ENCODE peak calls at places on chromosomes 13 and 19, in nine cellular contexts. One of them, this sample, is unnamed.
A peak's percentile ranks its signal among the peaks of the same experiment; 100 is the strongest.

GRCh38 chr19:39413269-39413902 is 917 bp downstream of the PLEKHG2 start:
- DNase-seq in IMR-90: peak; percentile 60
- DNase-seq in transverse colon: peak; percentile 58
- DNase-seq in Peyer's patch: peak; percentile 49
- DNase-seq in uterus: peak; percentile 82
- DNase-seq in ovary: peak; percentile 85
- DNase-seq in body of pancreas: peak; percentile 38
- DNase-seq in HCT116: no peak
- DNase-seq in esophagus muscularis mucosa: no peak
- DNase-seq in this sample: no peak

GRCh38 chr19:42421101-42421500 is 6.1 kb downstream of the LIPE start:
- DNase-seq in IMR-90: no peak
- DNase-seq in ovary: no peak
- DNase-seq in body of pancreas: no peak
- DNase-seq in Peyer's patch: no peak
- DNase-seq in HCT116: no peak
- DNase-seq in transverse colon: no peak
- DNase-seq in uterus: no peak
- DNase-seq in esophagus muscularis mucosa: no peak
- DNase-seq in this sample: no peak

GRCh38 chr13:50766043-50766442 is 77.4 kb downstream of the DLEU7 start:
- DNase-seq in Peyer's patch: no peak
- DNase-seq in ovary: no peak
- DNase-seq in esophagus muscularis mucosa: no peak
- DNase-seq in body of pancreas: no peak
- DNase-seq in IMR-90: no peak
- DNase-seq in HCT116: no peak
- DNase-seq in uterus: no peak
- DNase-seq in transverse colon: no peak
- DNase-seq in this sample: no peak

GRCh38 chr19:48325265-48325910 is at the start of gene EMP3:
- DNase-seq in IMR-90: peak; percentile 92
- DNase-seq in uterus: peak; percentile 88
- DNase-seq in esophagus muscularis mucosa: no peak
- DNase-seq in HCT116: peak; percentile 63
- DNase-seq in Peyer's patch: peak; percentile 83
- DNase-seq in transverse colon: peak; percentile 86
- DNase-seq in body of pancreas: peak; percentile 58
- DNase-seq in ovary: peak; percentile 88
- DNase-seq in this sample: no peak

GRCh38 chr13:28301839-28302238 is 163.5 kb downstream of the PAN3 start:
- DNase-seq in esophagus muscularis mucosa: no peak
- DNase-seq in uterus: no peak
- DNase-seq in transverse colon: no peak
- DNase-seq in Peyer's patch: no peak
- DNase-seq in IMR-90: no peak
- DNase-seq in ovary: no peak
- DNase-seq in HCT116: no peak
- DNase-seq in body of pancreas: no peak
- DNase-seq in this sample: no peak

GRCh38 chr13:67147257-67148218 is 82.6 kb downstream of the PCDH9 start:
- DNase-seq in ovary: no peak
- DNase-seq in esophagus muscularis mucosa: no peak
- DNase-seq in uterus: no peak
- DNase-seq in body of pancreas: no peak
- DNase-seq in transverse colon: no peak
- DNase-seq in IMR-90: peak; percentile 72
- DNase-seq in HCT116: no peak
- DNase-seq in Peyer's patch: no peak
- DNase-seq in this sample: no peak

GRCh38 chr13:51579676-51580075 is 4.6 kb upstream of the WDFY2 start:
- DNase-seq in IMR-90: no peak
- DNase-seq in esophagus muscularis mucosa: no peak
- DNase-seq in body of pancreas: no peak
- DNase-seq in uterus: no peak
- DNase-seq in Peyer's patch: no peak
- DNase-seq in ovary: no peak
- DNase-seq in HCT116: no peak
- DNase-seq in transverse colon: no peak
- DNase-seq in this sample: no peak

GRCh38 chr19:50495020-50495531 is 15.9 kb downstream of the JOSD2 start:
- DNase-seq in IMR-90: no peak
- DNase-seq in transverse colon: no peak
- DNase-seq in esophagus muscularis mucosa: no peak
- DNase-seq in HCT116: no peak
- DNase-seq in Peyer's patch: no peak
- DNase-seq in body of pancreas: no peak
- DNase-seq in uterus: no peak
- DNase-seq in ovary: no peak
- DNase-seq in this sample: no peak

GRCh38 chr19:8302734-8303133 is 5.4 kb downstream of the CD320 start:
- DNase-seq in HCT116: no peak
- DNase-seq in esophagus muscularis mucosa: no peak
- DNase-seq in Peyer's patch: peak; percentile 10
- DNase-seq in body of pancreas: peak; percentile 0
- DNase-seq in uterus: no peak
- DNase-seq in ovary: no peak
- DNase-seq in transverse colon: no peak
- DNase-seq in IMR-90: no peak
- DNase-seq in this sample: no peak

GRCh38 chr13:109790071-109790470 is 3.7 kb upstream of the IRS2 start:
- DNase-seq in transverse colon: no peak
- DNase-seq in Peyer's patch: no peak
- DNase-seq in ovary: no peak
- DNase-seq in IMR-90: no peak
- DNase-seq in uterus: no peak
- DNase-seq in HCT116: no peak
- DNase-seq in esophagus muscularis mucosa: no peak
- DNase-seq in body of pancreas: no peak
- DNase-seq in this sample: no peak

GRCh38 chr19:46745521-46746280 is at the start of gene FKRP:
- DNase-seq in ovary: peak; percentile 55
- DNase-seq in IMR-90: no peak
- DNase-seq in Peyer's patch: peak; percentile 38
- DNase-seq in uterus: peak; percentile 48
- DNase-seq in esophagus muscularis mucosa: no peak
- DNase-seq in body of pancreas: no peak
- DNase-seq in transverse colon: no peak
- DNase-seq in HCT116: no peak
- DNase-seq in this sample: no peak

GRCh38 chr19:55304279-55304978 is 20.6 kb downstream of the BRSK1 start:
- DNase-seq in IMR-90: no peak
- DNase-seq in Peyer's patch: no peak
- DNase-seq in esophagus muscularis mucosa: no peak
- DNase-seq in body of pancreas: peak; percentile 30
- DNase-seq in transverse colon: peak; percentile 39
- DNase-seq in ovary: peak; percentile 52
- DNase-seq in uterus: no peak
- DNase-seq in HCT116: no peak
- DNase-seq in this sample: no peak

GRCh38 chr13:38582133-38582532 is 104.7 kb upstream of the FREM2 start:
- DNase-seq in Peyer's patch: no peak
- DNase-seq in transverse colon: no peak
- DNase-seq in IMR-90: peak; percentile 16
- DNase-seq in esophagus muscularis mucosa: no peak
- DNase-seq in uterus: no peak
- DNase-seq in body of pancreas: peak; percentile 43
- DNase-seq in HCT116: no peak
- DNase-seq in ovary: no peak
- DNase-seq in this sample: no peak

GRCh38 chr19:51803529-51803928 is 8.6 kb downstream of the FPR3 start:
- DNase-seq in uterus: no peak
- DNase-seq in ovary: no peak
- DNase-seq in HCT116: no peak
- DNase-seq in IMR-90: no peak
- DNase-seq in Peyer's patch: no peak
- DNase-seq in transverse colon: no peak
- DNase-seq in body of pancreas: no peak
- DNase-seq in esophagus muscularis mucosa: no peak
- DNase-seq in this sample: no peak

GRCh38 chr13:41505209-41505835 is 48.0 kb downstream of the RGCC start:
- DNase-seq in HCT116: no peak
- DNase-seq in body of pancreas: no peak
- DNase-seq in transverse colon: no peak
- DNase-seq in esophagus muscularis mucosa: peak; percentile 62
- DNase-seq in IMR-90: peak; percentile 96
- DNase-seq in Peyer's patch: no peak
- DNase-seq in ovary: no peak
- DNase-seq in uterus: no peak
- DNase-seq in this sample: no peak

DNA sequence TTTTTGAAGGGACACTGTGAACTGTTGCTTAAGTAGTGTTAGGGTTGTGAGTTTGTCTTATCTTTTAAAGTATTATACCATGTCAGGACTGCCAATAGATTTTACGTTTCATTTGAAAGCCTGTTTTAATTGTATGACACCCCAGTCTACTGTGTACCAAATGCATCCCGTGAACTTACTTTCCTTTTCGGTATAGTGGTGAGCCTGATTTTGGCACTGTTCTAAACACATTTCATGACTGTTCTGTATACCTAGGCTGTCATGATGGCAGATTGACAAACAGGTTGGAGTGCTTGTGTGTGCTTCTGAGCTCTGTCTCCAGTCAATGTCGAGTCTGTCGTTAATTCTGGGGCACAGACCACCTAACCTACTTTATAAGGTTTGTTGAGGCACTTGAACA is 740 bp downstream of the PCCA start:
- DNase-seq in Peyer's patch: no peak
- DNase-seq in ovary: no peak
- DNase-seq in esophagus muscularis mucosa: no peak
- DNase-seq in IMR-90: peak; percentile 34
- DNase-seq in body of pancreas: peak; percentile 31
- DNase-seq in uterus: no peak
- DNase-seq in HCT116: no peak
- DNase-seq in transverse colon: no peak
- DNase-seq in this sample: no peak
- TF ChIP-seq POLR2A in Peyer's patch: no peak
- TF ChIP-seq POLR2A in ovary: no peak
- TF ChIP-seq POLR2A in esophagus muscularis mucosa: no peak
- TF ChIP-seq POLR2A in IMR-90: no peak
- TF ChIP-seq POLR2A in body of pancreas: no peak
- TF ChIP-seq POLR2A in uterus: no peak
- TF ChIP-seq POLR2A in HCT116: no peak
- TF ChIP-seq POLR2A in transverse colon: no peak
- TF ChIP-seq POLR2A in this sample: no peak

DNA sequence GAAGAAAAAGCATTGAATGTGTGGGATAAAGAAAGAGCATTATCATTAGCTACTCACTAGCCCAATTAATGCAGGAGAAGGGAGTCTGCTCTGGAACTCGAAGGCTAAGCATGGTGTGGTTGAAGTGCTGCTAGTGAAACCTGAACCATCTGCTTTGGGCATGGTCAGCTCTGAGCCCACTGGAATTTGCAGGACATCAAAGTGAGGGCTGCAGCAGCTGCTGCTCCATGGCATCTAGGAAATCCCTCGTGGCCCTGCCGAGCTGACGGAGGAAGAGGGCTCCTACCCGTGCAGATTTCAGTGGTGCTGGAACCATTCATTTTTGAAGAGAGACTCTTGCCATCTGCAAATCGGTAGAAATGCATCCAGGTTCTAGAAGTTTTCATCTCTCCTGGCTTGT is 320.4 kb downstream of the ATP8A2 start:
- DNase-seq in uterus: no peak
- DNase-seq in ovary: no peak
- DNase-seq in esophagus muscularis mucosa: no peak
- DNase-seq in IMR-90: no peak
- DNase-seq in transverse colon: no peak
- DNase-seq in Peyer's patch: no peak
- DNase-seq in body of pancreas: no peak
- DNase-seq in HCT116: no peak
- DNase-seq in this sample: no peak
- H3K4me1 ChIP-seq in uterus: no peaks in the 10 kb centered on the region
- H3K4me1 ChIP-seq in ovary: peaks cover 2% of the 10 kb centered on the region
- H3K4me1 ChIP-seq in esophagus muscularis mucosa: peaks cover 6% of the 10 kb centered on the region
- H3K4me1 ChIP-seq in IMR-90: no peaks in the 10 kb centered on the region
- H3K4me1 ChIP-seq in transverse colon: no peaks in the 10 kb centered on the region
- H3K4me1 ChIP-seq in Peyer's patch: no peaks in the 10 kb centered on the region
- H3K4me1 ChIP-seq in body of pancreas: no peaks in the 10 kb centered on the region
- H3K4me1 ChIP-seq in HCT116: no peaks in the 10 kb centered on the region
- H3K4me1 ChIP-seq in this sample: no peaks in the 10 kb centered on the region

DNA sequence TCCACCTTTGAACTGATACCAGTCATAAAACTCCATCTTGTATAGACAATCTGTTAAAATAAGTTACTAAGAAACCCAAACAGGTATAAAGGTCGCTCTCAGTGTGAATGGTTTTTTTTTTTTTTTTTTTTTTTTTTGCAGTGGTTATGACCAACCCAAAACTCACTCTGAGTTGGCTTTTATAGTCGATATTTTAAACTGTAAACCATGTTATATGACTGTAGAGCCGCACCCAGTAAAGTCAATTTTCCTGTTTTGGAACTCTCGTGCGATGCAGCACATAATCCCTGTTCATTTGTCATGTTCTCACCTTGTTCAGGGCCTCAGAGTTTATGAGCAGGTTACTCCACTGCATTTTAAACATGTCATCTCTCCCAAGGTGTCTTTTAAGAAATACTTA is 112.4 kb downstream of the KLF5 start:
- DNase-seq in esophagus muscularis mucosa: no peak
- DNase-seq in HCT116: no peak
- DNase-seq in transverse colon: peak; percentile 63
- DNase-seq in uterus: no peak
- DNase-seq in ovary: no peak
- DNase-seq in Peyer's patch: no peak
- DNase-seq in IMR-90: no peak
- DNase-seq in body of pancreas: no peak
- DNase-seq in this sample: no peak
- H3K27ac ChIP-seq in esophagus muscularis mucosa: no peak overlapping the region
- H3K27ac ChIP-seq in HCT116: no peak overlapping the region
- H3K27ac ChIP-seq in transverse colon: peak overlapping the region; percentile 83
- H3K27ac ChIP-seq in uterus: no peak overlapping the region
- H3K27ac ChIP-seq in ovary: no peak overlapping the region
- H3K27ac ChIP-seq in Peyer's patch: peak overlapping the region; percentile 57
- H3K27ac ChIP-seq in IMR-90: no peak overlapping the region
- H3K27ac ChIP-seq in body of pancreas: no peak overlapping the region
- H3K27ac ChIP-seq in this sample: no peak overlapping the region

DNA sequence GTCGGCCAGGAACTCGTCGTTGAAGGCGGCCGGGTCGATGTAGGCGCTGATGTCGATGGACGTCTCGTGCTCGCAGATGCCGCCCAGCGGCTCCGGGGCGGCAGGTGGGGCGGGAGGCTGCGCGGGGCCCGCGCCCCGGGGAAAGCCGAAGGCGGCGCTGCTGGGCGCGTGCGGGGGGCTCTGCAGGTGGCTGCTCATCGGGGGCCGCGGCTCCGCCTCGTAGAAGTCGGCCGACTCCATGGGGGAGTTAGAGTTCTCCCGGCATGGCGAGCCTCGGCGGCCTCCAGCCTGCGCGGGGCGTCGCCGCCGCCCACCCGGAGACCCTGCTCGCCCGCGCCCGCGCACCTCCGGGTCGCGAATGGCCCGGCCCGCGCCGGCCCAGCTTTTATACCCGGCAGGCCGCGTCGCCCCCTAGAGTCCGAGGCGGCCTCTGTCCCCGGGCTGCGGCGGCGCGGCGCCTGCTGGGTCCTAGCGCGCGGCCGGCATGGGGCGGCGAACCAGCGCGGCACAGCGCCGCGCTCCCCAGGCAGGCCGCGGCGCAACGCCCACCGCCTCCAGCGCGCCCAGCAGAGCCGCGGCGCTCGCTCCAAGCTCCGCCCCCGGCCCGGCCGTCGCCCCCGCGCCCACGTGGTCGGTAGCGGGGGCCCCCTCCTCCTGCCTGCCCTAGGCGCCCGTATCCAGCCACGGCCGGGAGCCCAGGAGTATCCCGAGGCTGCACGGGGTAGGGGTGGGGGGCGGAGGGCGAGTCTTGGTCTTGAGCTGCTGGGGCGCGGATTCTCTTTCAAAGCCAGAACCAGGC is at the start of gene CEBPA:
- DNase-seq in HCT116: peak; percentile 70
- DNase-seq in body of pancreas: peak; percentile 83
- DNase-seq in esophagus muscularis mucosa: no peak
- DNase-seq in transverse colon: peak; percentile 88
- DNase-seq in IMR-90: peak; percentile 72
- DNase-seq in Peyer's patch: peak; percentile 51
- DNase-seq in uterus: peak; percentile 87
- DNase-seq in ovary: peak; percentile 82
- DNase-seq in this sample: peak; percentile 79
- TF ChIP-seq POLR2A in HCT116: peak; percentile 99
- TF ChIP-seq POLR2A in body of pancreas: peak; percentile 80
- TF ChIP-seq POLR2A in esophagus muscularis mucosa: peak; percentile 75
- TF ChIP-seq POLR2A in transverse colon: peak; percentile 73
- TF ChIP-seq POLR2A in IMR-90: peak; percentile 57
- TF ChIP-seq POLR2A in Peyer's patch: peak; percentile 91
- TF ChIP-seq POLR2A in uterus: peak; percentile 97
- TF ChIP-seq POLR2A in ovary: peak; percentile 89
- TF ChIP-seq POLR2A in this sample: no peak

This sample was measured in vagina.